ENCODE peak calls at places on chromosomes 3 and 15, in seven cellular contexts. U is cardiac muscle cell; W is body of pancreas; P is adrenal gland; N is fibroblast of lung; G is CD8-positive, alpha-beta T cell; M is Panc1. L is an unnamed sample.

GRCh38 chr3:181709537-181710279 is 2.0 kb upstream of the SOX2 start:
- DNase-seq in W (peak; percentile 69), U (peak; percentile 88), M (no peak), N (peak; percentile 61), G (peak; percentile 39), P (peak; percentile 81), L (peak; percentile 26)

GRCh38 chr15:51982770-51983103 is 11.2 kb upstream of the LEO1 start:
- DNase-seq in G (no peak), M (no peak), U (no peak), N (no peak), W (no peak), P (no peak), L (no peak)

GRCh38 chr3:136196064-136196400 is at the start of gene MSL2:
- DNase-seq in W (no peak), G (no peak), N (no peak), M (no peak), P (no peak), U (no peak), L (no peak)

GRCh38 chr3:37174532-37175126 is at the start of gene LRRFIP2:
- DNase-seq in P (no peak), M (no peak), G (no peak), W (no peak), U (no peak), N (peak; percentile 90), L (no peak)

GRCh38 chr3:13019706-13020105 is 53.5 kb downstream of the IQSEC1 start:
- DNase-seq in U (no peak), N (no peak), W (no peak), P (peak; percentile 63), M (no peak), G (no peak), L (no peak)

GRCh38 chr3:129936757-129937156 is 37.8 kb upstream of the TRH start:
- DNase-seq in N (peak; percentile 92), M (no peak), G (no peak), U (no peak), P (peak; percentile 65), W (peak; percentile 39), L (peak; percentile 9)

GRCh38 chr3:155637567-155637966 is 107.3 kb downstream of the PLCH1 start:
- DNase-seq in M (no peak), G (no peak), P (no peak), N (no peak), W (no peak), U (no peak), L (no peak)

GRCh38 chr15:92645051-92645631 is 10.4 kb downstream of the FAM174B start:
- DNase-seq in N (peak; percentile 63), M (no peak), G (no peak), P (no peak), U (no peak), W (no peak), L (no peak)

GRCh38 chr3:141594357-141594756 is 107.5 kb downstream of the RASA2 start:
- DNase-seq in P (no peak), W (no peak), U (no peak), N (no peak), M (no peak), G (no peak), L (no peak)

GRCh38 chr3:33791477-33792166 is 6.8 kb upstream of the PDCD6IP start:
- DNase-seq in N (no peak), U (no peak), P (peak; percentile 10), G (no peak), W (no peak), M (no peak), L (no peak)

GRCh38 chr3:141876891-141877561 is 583 bp downstream of the ATP1B3 start:
- DNase-seq in U (peak; percentile 64), W (peak; percentile 48), G (peak; percentile 45), N (peak; percentile 57), P (peak; percentile 75), M (no peak), L (no peak)

GRCh38 chr15:48354694-48355303 is 23.6 kb downstream of the DUT start:
- DNase-seq in U (no peak), G (no peak), P (no peak), W (no peak), N (peak; percentile 28), M (no peak), L (no peak)

GRCh38 chr3:141454055-141454454 is 32.8 kb upstream of the RASA2 start:
- DNase-seq in U (no peak), G (no peak), P (no peak), W (no peak), N (no peak), M (no peak), L (no peak)

GRCh38 chr3:179840985-179841384 is 188.1 kb downstream of the USP13 start:
- DNase-seq in N (peak; percentile 90), M (no peak), U (no peak), G (no peak), P (no peak), W (peak; percentile 25), L (peak; percentile 54)

GRCh38 chr3:72818915-72819314 is 29.3 kb downstream of the SHQ1 start:
- DNase-seq in M (no peak), G (no peak), U (no peak), W (peak; percentile 38), P (peak; percentile 71), N (peak; percentile 87), L (no peak)

GRCh38 chr3:187186801-187187421 is 10.4 kb upstream of the RTP1 start:
- DNase-seq in G (no peak), U (peak; percentile 67), N (peak; percentile 98), M (no peak), W (peak; percentile 16), P (peak; percentile 24), L (peak; percentile 21)

GRCh38 chr3:184690236-184690883 is 21.5 kb downstream of the MAGEF1 start:
- DNase-seq in M (no peak), P (no peak), N (no peak), U (no peak), G (no peak), W (no peak), L (no peak)

GRCh38 chr15:69298697-69299441 is at the start of gene PAQR5:
- DNase-seq in N (no peak), W (peak; percentile 57), P (peak; percentile 66), M (no peak), G (no peak), U (peak; percentile 55), L (no peak)

GRCh38 chr3:51708216-51708845 is 1.5 kb downstream of the GRM2 start:
- DNase-seq in W (peak; percentile 4), P (no peak), G (no peak), N (no peak), M (no peak), U (no peak), L (no peak)

GRCh38 chr3:149414557-149415231 is 37.2 kb upstream of the TM4SF1 start:
- DNase-seq in P (no peak), M (no peak), G (no peak), W (no peak), N (peak; percentile 27), U (no peak), L (no peak)

GRCh38 chr3:124174463-124174862 is 182.5 kb upstream of the ROPN1 start:
- DNase-seq in P (no peak), M (no peak), G (no peak), N (no peak), U (peak; percentile 33), W (peak; percentile 30), L (no peak)

GRCh38 chr3:101219842-101220560 is 100.4 kb downstream of the IMPG2 start:
- DNase-seq in M (no peak), N (no peak), U (no peak), G (no peak), P (no peak), W (no peak), L (no peak)

GRCh38 chr3:194497799-194498575 is 11.2 kb upstream of the ATP13A3 start:
- DNase-seq in P (peak; percentile 77), W (no peak), U (no peak), G (no peak), M (no peak), N (no peak), L (no peak)

GRCh38 chr3:24195504-24196230 is 250.6 kb downstream of the NR1D2 start:
- DNase-seq in M (no peak), G (no peak), U (no peak), W (no peak), P (no peak), N (no peak), L (no peak)

GRCh38 chr15:50476143-50476542 is 51.9 kb downstream of the USP8 start:
- DNase-seq in M (no peak), U (no peak), W (no peak), G (no peak), P (no peak), N (no peak), L (no peak)

DNA sequence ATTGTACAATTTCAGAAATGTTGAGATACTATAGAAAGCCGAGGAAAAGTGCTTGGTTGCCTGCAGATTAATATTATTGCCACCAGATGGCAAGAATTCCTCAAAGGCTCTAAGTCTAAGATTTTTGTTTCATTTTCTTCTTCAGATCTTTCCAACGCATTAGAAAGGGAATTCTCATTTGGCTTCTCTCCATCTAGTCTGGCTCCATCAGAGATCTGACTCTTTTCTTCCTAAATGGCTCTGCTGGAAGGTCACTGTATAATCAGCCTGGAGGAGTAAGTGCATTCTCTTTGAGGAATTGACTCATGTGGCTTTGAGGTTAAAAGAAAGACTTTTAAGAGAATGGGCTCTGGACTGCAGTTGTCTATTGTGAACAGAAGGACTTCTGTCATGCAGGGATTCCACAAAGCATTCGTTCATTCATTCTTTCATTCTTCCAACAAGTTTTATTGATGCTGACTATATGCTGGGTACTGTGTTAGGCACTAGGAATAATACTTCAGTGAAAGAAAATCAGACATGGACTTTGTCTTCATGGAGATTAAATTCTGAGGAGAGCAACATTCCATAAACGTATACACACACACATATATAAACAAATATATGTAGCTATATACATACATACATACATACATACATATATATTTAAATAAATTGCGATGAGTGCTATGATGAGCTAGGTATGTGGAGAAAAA is 55.3 kb downstream of the SLC28A2 start:
- DNase-seq in G (no peak), U (no peak), W (no peak), M (no peak), P (peak; percentile 32), N (peak; percentile 73), L (no peak)
- H3K4me3 ChIP-seq in G (peak overlapping the region; percentile 24), U (no peak overlapping the region), W (no peak overlapping the region), M (no peak overlapping the region), P (no peak overlapping the region), N (no peak overlapping the region), L (no peak overlapping the region)

DNA sequence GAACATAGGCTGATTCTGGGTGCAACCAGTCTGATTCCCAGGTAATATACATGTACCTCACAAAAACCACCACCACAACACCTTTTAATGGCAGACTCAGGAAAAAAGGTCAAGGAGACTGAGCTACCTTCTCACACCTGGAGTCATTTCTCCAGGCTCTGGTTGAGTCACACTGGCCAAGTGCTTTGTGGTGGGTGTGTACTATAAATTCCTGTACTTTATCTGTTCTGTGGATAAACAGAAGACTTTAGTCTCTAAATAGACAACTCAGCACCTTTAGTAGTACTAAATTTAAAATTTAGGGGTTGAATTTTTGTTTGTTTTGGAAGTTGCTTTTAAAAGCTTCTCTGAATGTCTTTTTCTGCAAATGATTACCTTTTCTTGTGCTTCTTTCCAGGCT is 46.7 kb downstream of the TOP2B start:
- DNase-seq in N (no peak), W (no peak), P (no peak), M (no peak), U (no peak), G (no peak), L (no peak)
- H3K36me3 ChIP-seq in N (no peaks in the 10 kb centered on the region), W (no peaks in the 10 kb centered on the region), P (peaks cover 30% of the 10 kb centered on the region), M (peaks cover 11% of the 10 kb centered on the region), U (peaks cover 59% of the 10 kb centered on the region), G (peaks cover 16% of the 10 kb centered on the region), L (no peaks in the 10 kb centered on the region)

GRCh38 chr3:137217733-137218132 is 259.9 kb downstream of the IL20RB start:
- DNase-seq in P (no peak), U (peak; percentile 42), G (no peak), W (no peak), M (no peak), N (no peak), L (no peak)
- TF ChIP-seq CTCF in P (no peak), U (peak; percentile 3), G (no peak), W (no peak), M (peak; percentile 77), N (no peak), L (peak; percentile 14)

GRCh38 chr15:85533949-85534543 is 153.6 kb downstream of the AKAP13 start:
- DNase-seq in U (no peak), N (no peak), P (no peak), M (no peak), W (no peak), G (no peak), L (no peak)
- H3K4me3 ChIP-seq in U (no peak overlapping the region), N (no peak overlapping the region), P (no peak overlapping the region), M (no peak overlapping the region), W (no peak overlapping the region), G (no peak overlapping the region), L (no peak overlapping the region)

L was measured in kidney epithelial cell.